ENCODE peak calls at places on chromosome 15, in nine cellular contexts. One of them, this sample, is unnamed.

GRCh38 chr15:59918994-59919951 is 84.8 kb upstream of the FOXB1 start:
- DNase-seq in small intestine: no peak
- DNase-seq in mammary epithelial cell: peak; percentile 92
- DNase-seq in endodermal cell: no peak
- DNase-seq in tibial artery: no peak
- DNase-seq in keratinocyte: peak; percentile 42
- DNase-seq in cardiac muscle cell: peak; percentile 52
- DNase-seq in neuronal stem cell: no peak
- DNase-seq in BE2C: no peak
- DNase-seq in this sample: no peak

GRCh38 chr15:83919319-83919830 is 265.5 kb downstream of the ADAMTSL3 start:
- DNase-seq in small intestine: no peak
- DNase-seq in mammary epithelial cell: peak; percentile 51
- DNase-seq in endodermal cell: no peak
- DNase-seq in tibial artery: no peak
- DNase-seq in keratinocyte: no peak
- DNase-seq in cardiac muscle cell: no peak
- DNase-seq in neuronal stem cell: no peak
- DNase-seq in BE2C: no peak
- DNase-seq in this sample: no peak

GRCh38 chr15:84928843-84929168 is 44.3 kb downstream of the SLC28A1 start:
- DNase-seq in small intestine: no peak
- DNase-seq in mammary epithelial cell: no peak
- DNase-seq in endodermal cell: no peak
- DNase-seq in tibial artery: no peak
- DNase-seq in keratinocyte: no peak
- DNase-seq in cardiac muscle cell: no peak
- DNase-seq in neuronal stem cell: no peak
- DNase-seq in BE2C: no peak
- DNase-seq in this sample: no peak

GRCh38 chr15:90401499-90401898 is 13.5 kb downstream of the IQGAP1 start:
- DNase-seq in small intestine: peak; percentile 71
- DNase-seq in mammary epithelial cell: no peak
- DNase-seq in endodermal cell: no peak
- DNase-seq in tibial artery: no peak
- DNase-seq in keratinocyte: no peak
- DNase-seq in cardiac muscle cell: no peak
- DNase-seq in neuronal stem cell: no peak
- DNase-seq in BE2C: no peak
- DNase-seq in this sample: no peak

GRCh38 chr15:23801881-23802280 is 114.8 kb upstream of the NDN start:
- DNase-seq in small intestine: no peak
- DNase-seq in mammary epithelial cell: no peak
- DNase-seq in endodermal cell: no peak
- DNase-seq in tibial artery: no peak
- DNase-seq in keratinocyte: no peak
- DNase-seq in cardiac muscle cell: no peak
- DNase-seq in neuronal stem cell: no peak
- DNase-seq in BE2C: no peak
- DNase-seq in this sample: no peak

GRCh38 chr15:67189326-67190051 is 65.0 kb downstream of the AAGAB start:
- DNase-seq in small intestine: no peak
- DNase-seq in mammary epithelial cell: no peak
- DNase-seq in endodermal cell: no peak
- DNase-seq in tibial artery: peak; percentile 90
- DNase-seq in keratinocyte: no peak
- DNase-seq in cardiac muscle cell: no peak
- DNase-seq in neuronal stem cell: no peak
- DNase-seq in BE2C: no peak
- DNase-seq in this sample: peak; percentile 95

GRCh38 chr15:101062063-101062462 is 142.9 kb downstream of the LRRK1 start:
- DNase-seq in small intestine: no peak
- DNase-seq in mammary epithelial cell: no peak
- DNase-seq in endodermal cell: peak; percentile 22
- DNase-seq in tibial artery: peak; percentile 39
- DNase-seq in keratinocyte: no peak
- DNase-seq in cardiac muscle cell: no peak
- DNase-seq in neuronal stem cell: no peak
- DNase-seq in BE2C: no peak
- DNase-seq in this sample: peak; percentile 31

GRCh38 chr15:71448688-71449114 is 333.4 kb downstream of the THSD4 start:
- DNase-seq in small intestine: peak; percentile 79
- DNase-seq in mammary epithelial cell: peak; percentile 73
- DNase-seq in endodermal cell: peak; percentile 88
- DNase-seq in tibial artery: no peak
- DNase-seq in keratinocyte: peak; percentile 66
- DNase-seq in cardiac muscle cell: peak; percentile 79
- DNase-seq in neuronal stem cell: peak; percentile 69
- DNase-seq in BE2C: peak; percentile 54
- DNase-seq in this sample: no peak

GRCh38 chr15:85749261-85750151 is 45.2 kb downstream of the KLHL25 start:
- DNase-seq in small intestine: no peak
- DNase-seq in mammary epithelial cell: no peak
- DNase-seq in endodermal cell: peak; percentile 54
- DNase-seq in tibial artery: peak; percentile 74
- DNase-seq in keratinocyte: no peak
- DNase-seq in cardiac muscle cell: peak; percentile 60
- DNase-seq in neuronal stem cell: no peak
- DNase-seq in BE2C: no peak
- DNase-seq in this sample: peak; percentile 78

GRCh38 chr15:23574742-23575141 is 9.3 kb downstream of the MKRN3 start:
- DNase-seq in small intestine: no peak
- DNase-seq in mammary epithelial cell: no peak
- DNase-seq in endodermal cell: peak; percentile 56
- DNase-seq in tibial artery: no peak
- DNase-seq in keratinocyte: no peak
- DNase-seq in cardiac muscle cell: no peak
- DNase-seq in neuronal stem cell: no peak
- DNase-seq in BE2C: no peak
- DNase-seq in this sample: no peak

GRCh38 chr15:43913941-43914340 is 87.1 kb downstream of the WDR76 start:
- DNase-seq in small intestine: no peak
- DNase-seq in mammary epithelial cell: no peak
- DNase-seq in endodermal cell: no peak
- DNase-seq in tibial artery: no peak
- DNase-seq in keratinocyte: no peak
- DNase-seq in cardiac muscle cell: peak; percentile 25
- DNase-seq in neuronal stem cell: no peak
- DNase-seq in BE2C: no peak
- DNase-seq in this sample: no peak

GRCh38 chr15:40379853-40380252 is 2.7 kb upstream of the KNSTRN start:
- DNase-seq in small intestine: no peak
- DNase-seq in mammary epithelial cell: peak; percentile 87
- DNase-seq in endodermal cell: no peak
- DNase-seq in tibial artery: peak; percentile 88
- DNase-seq in keratinocyte: peak; percentile 59
- DNase-seq in cardiac muscle cell: peak; percentile 98
- DNase-seq in neuronal stem cell: no peak
- DNase-seq in BE2C: no peak
- DNase-seq in this sample: no peak

GRCh38 chr15:39587910-39588530 is 7.1 kb downstream of the THBS1 start:
- DNase-seq in small intestine: no peak
- DNase-seq in mammary epithelial cell: peak; percentile 41
- DNase-seq in endodermal cell: no peak
- DNase-seq in tibial artery: no peak
- DNase-seq in keratinocyte: peak; percentile 45
- DNase-seq in cardiac muscle cell: peak; percentile 53
- DNase-seq in neuronal stem cell: no peak
- DNase-seq in BE2C: no peak
- DNase-seq in this sample: no peak

GRCh38 chr15:91342091-91342490 is 242.0 kb downstream of the SV2B start:
- DNase-seq in small intestine: no peak
- DNase-seq in mammary epithelial cell: no peak
- DNase-seq in endodermal cell: no peak
- DNase-seq in tibial artery: no peak
- DNase-seq in keratinocyte: no peak
- DNase-seq in cardiac muscle cell: no peak
- DNase-seq in neuronal stem cell: no peak
- DNase-seq in BE2C: no peak
- DNase-seq in this sample: no peak

DNA sequence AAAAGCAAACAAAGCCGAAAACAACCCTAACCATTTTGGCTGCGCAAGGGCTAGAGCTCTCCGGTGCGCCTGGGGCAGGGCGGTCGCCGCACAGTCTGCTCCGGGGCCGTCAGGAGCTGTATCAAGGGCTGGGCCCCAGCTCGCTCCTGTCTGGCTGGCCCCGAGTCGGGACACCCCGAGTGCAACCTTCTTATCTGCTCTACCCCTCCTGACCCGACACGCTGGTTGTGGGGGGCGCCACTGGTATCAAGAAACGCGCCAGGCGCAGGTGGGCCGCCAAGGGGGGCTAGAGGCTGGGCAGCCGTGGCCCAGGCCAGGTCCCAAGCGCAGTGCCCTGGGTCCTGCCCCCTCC is 36.0 kb downstream of the NR2F2 start:
- DNase-seq in small intestine: no peak
- DNase-seq in mammary epithelial cell: no peak
- DNase-seq in endodermal cell: peak; percentile 72
- DNase-seq in tibial artery: no peak
- DNase-seq in keratinocyte: no peak
- DNase-seq in cardiac muscle cell: no peak
- DNase-seq in neuronal stem cell: no peak
- DNase-seq in BE2C: no peak
- DNase-seq in this sample: no peak
- H3K27me3 ChIP-seq in small intestine: peaks cover 50% of the 10 kb centered on the region
- H3K27me3 ChIP-seq in mammary epithelial cell: peaks cover 65% of the 10 kb centered on the region
- H3K27me3 ChIP-seq in endodermal cell: peaks cover 100% of the 10 kb centered on the region
- H3K27me3 ChIP-seq in tibial artery: no peaks in the 10 kb centered on the region
- H3K27me3 ChIP-seq in keratinocyte: peaks cover 89% of the 10 kb centered on the region
- H3K27me3 ChIP-seq in cardiac muscle cell: peaks cover 100% of the 10 kb centered on the region
- H3K27me3 ChIP-seq in neuronal stem cell: peaks cover 85% of the 10 kb centered on the region
- H3K27me3 ChIP-seq in BE2C: peaks cover 93% of the 10 kb centered on the region
- H3K27me3 ChIP-seq in this sample: no peaks in the 10 kb centered on the region

GRCh38 chr15:42582569-42583235 is 7.3 kb downstream of the STARD9 start:
- DNase-seq in small intestine: no peak
- DNase-seq in mammary epithelial cell: no peak
- DNase-seq in endodermal cell: peak; percentile 44
- DNase-seq in tibial artery: no peak
- DNase-seq in keratinocyte: no peak
- DNase-seq in cardiac muscle cell: no peak
- DNase-seq in neuronal stem cell: no peak
- DNase-seq in BE2C: no peak
- DNase-seq in this sample: no peak
- H3K27me3 ChIP-seq in small intestine: no peaks in the 10 kb centered on the region
- H3K27me3 ChIP-seq in mammary epithelial cell: no peaks in the 10 kb centered on the region
- H3K27me3 ChIP-seq in endodermal cell: peaks cover 85% of the 10 kb centered on the region
- H3K27me3 ChIP-seq in tibial artery: no peaks in the 10 kb centered on the region
- H3K27me3 ChIP-seq in keratinocyte: no peaks in the 10 kb centered on the region
- H3K27me3 ChIP-seq in cardiac muscle cell: peaks cover 41% of the 10 kb centered on the region
- H3K27me3 ChIP-seq in neuronal stem cell: no peaks in the 10 kb centered on the region
- H3K27me3 ChIP-seq in BE2C: no peaks in the 10 kb centered on the region
- H3K27me3 ChIP-seq in this sample: no peaks in the 10 kb centered on the region

GRCh38 chr15:29652595-29652994 is 169.7 kb downstream of the TJP1 start:
- DNase-seq in small intestine: no peak
- DNase-seq in mammary epithelial cell: no peak
- DNase-seq in endodermal cell: no peak
- DNase-seq in tibial artery: no peak
- DNase-seq in keratinocyte: no peak
- DNase-seq in cardiac muscle cell: no peak
- DNase-seq in neuronal stem cell: no peak
- DNase-seq in BE2C: no peak
- DNase-seq in this sample: no peak

GRCh38 chr15:29656636-29657475 is 165.4 kb downstream of the TJP1 start:
- DNase-seq in small intestine: no peak
- DNase-seq in mammary epithelial cell: no peak
- DNase-seq in endodermal cell: peak; percentile 93
- DNase-seq in tibial artery: no peak
- DNase-seq in keratinocyte: no peak
- DNase-seq in cardiac muscle cell: peak; percentile 43
- DNase-seq in neuronal stem cell: peak; percentile 54
- DNase-seq in BE2C: peak; percentile 68
- DNase-seq in this sample: no peak

DNA sequence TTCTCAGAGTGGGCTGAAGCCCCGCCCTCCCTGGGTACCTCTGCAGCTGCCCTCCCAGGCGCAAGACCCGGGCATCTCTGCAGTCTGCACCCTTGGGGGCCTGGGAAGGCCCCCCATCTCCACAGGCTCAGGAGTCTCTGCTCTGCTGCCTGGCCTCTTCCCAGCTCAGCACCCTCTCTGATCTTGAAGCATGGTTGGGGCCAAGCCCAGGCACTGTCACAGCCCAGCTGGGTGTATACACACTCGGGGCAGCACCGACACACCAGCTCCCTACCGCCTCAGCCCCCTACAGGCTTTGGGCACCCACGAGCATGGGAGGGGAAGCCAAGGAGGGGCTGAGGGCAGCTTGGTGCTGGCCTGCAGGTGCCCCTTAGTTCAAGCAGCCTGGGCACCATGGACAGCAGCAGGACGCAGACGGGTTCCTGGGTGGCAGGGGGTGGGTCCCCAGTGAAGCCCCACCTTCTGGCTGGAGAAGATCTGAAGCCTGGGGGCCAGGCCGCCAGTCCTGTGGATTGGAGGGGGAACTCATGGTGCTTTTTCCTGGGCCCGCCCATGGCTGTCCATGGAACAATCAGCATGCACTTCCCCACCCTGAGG is 170.7 kb downstream of the TJP1 start:
- DNase-seq in small intestine: no peak
- DNase-seq in mammary epithelial cell: no peak
- DNase-seq in endodermal cell: peak; percentile 73
- DNase-seq in tibial artery: no peak
- DNase-seq in keratinocyte: no peak
- DNase-seq in cardiac muscle cell: no peak
- DNase-seq in neuronal stem cell: no peak
- DNase-seq in BE2C: no peak
- DNase-seq in this sample: no peak
- H3K27me3 ChIP-seq in small intestine: no peaks in the 10 kb centered on the region
- H3K27me3 ChIP-seq in mammary epithelial cell: peaks cover 3% of the 10 kb centered on the region
- H3K27me3 ChIP-seq in endodermal cell: no peaks in the 10 kb centered on the region
- H3K27me3 ChIP-seq in tibial artery: no peaks in the 10 kb centered on the region
- H3K27me3 ChIP-seq in keratinocyte: no peaks in the 10 kb centered on the region
- H3K27me3 ChIP-seq in cardiac muscle cell: no peaks in the 10 kb centered on the region
- H3K27me3 ChIP-seq in neuronal stem cell: no peaks in the 10 kb centered on the region
- H3K27me3 ChIP-seq in BE2C: no peaks in the 10 kb centered on the region
- H3K27me3 ChIP-seq in this sample: no peaks in the 10 kb centered on the region

DNA sequence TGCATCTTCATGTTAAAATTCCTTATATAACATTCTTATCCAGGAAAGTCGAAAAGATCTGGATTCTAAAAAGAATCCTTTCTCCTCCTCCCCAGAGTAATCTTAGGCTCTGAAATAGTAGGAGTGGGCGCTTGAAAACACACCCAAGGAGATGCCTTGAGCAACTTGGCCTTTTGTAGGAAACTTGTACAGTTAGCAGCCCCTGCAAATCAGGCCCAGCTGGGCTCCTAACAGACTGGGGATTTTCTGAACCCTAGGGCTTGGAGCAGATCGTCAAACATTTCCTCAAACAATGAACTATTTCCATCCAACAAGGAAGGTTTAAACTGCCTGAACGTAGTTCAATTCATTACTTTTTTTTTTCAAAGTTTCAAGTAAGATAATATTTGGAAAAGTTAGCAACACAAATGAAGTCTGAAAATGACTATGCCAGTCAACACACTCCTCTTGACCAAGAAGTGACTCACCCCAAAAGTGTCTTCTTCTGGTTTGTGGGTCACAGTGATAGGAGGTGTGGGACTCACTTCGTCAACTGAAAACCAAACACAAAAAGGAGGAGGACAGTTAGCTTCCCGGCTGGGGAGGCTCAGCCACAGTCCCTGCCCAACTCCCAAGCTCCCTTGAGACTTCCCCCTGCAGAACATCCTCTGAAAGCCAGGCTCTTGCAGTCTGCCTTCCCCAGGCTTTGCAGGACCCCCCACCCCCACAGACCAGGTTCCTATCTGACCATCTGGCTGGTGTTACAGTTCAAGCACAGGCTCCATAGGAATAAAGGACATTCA is 129.7 kb downstream of the NTRK3 start:
- DNase-seq in small intestine: no peak
- DNase-seq in mammary epithelial cell: no peak
- DNase-seq in endodermal cell: no peak
- DNase-seq in tibial artery: no peak
- DNase-seq in keratinocyte: no peak
- DNase-seq in cardiac muscle cell: no peak
- DNase-seq in neuronal stem cell: no peak
- DNase-seq in BE2C: peak; percentile 59
- DNase-seq in this sample: no peak
- H3K27me3 ChIP-seq in small intestine: no peaks in the 10 kb centered on the region
- H3K27me3 ChIP-seq in mammary epithelial cell: no peaks in the 10 kb centered on the region
- H3K27me3 ChIP-seq in endodermal cell: peaks cover 59% of the 10 kb centered on the region
- H3K27me3 ChIP-seq in tibial artery: no peaks in the 10 kb centered on the region
- H3K27me3 ChIP-seq in keratinocyte: no peaks in the 10 kb centered on the region
- H3K27me3 ChIP-seq in cardiac muscle cell: no peaks in the 10 kb centered on the region
- H3K27me3 ChIP-seq in neuronal stem cell: peaks cover 5% of the 10 kb centered on the region
- H3K27me3 ChIP-seq in BE2C: no peaks in the 10 kb centered on the region
- H3K27me3 ChIP-seq in this sample: no peaks in the 10 kb centered on the region

This sample was measured in right cardiac atrium.